ENCODE peak calls at places on chromosomes 5 and 9, in five cellular contexts. L, N, B, U and W are unnamed samples.

GRCh38 chr5:138282918-138283742 is 8.7 kb upstream of the GFRA3 start:
- DNase-seq in L (no peak), N (peak), B (peak), U (peak), W (peak)

GRCh38 chr5:179774442-179774841 is 19.3 kb upstream of the LTC4S start:
- DNase-seq in U (no peak), N (no peak), B (no peak), L (peak), W (no peak)

GRCh38 chr5:77844408-77845272 is 68.5 kb upstream of the TBCA start:
- DNase-seq in L (no peak), B (no peak), U (no peak), N (no peak), W (no peak)

GRCh38 chr9:26856413-26857032 is 36.1 kb downstream of the CAAP1 start:
- DNase-seq in U (peak), B (peak), N (peak), L (no peak), W (peak)

GRCh38 chr9:105877719-105878118 is 183.4 kb downstream of the TMEM38B start:
- DNase-seq in U (no peak), B (no peak), N (no peak), L (no peak), W (peak)

GRCh38 chr9:404229-404628 is 189.6 kb downstream of the DOCK8 start:
- DNase-seq in U (no peak), B (no peak), N (no peak), L (no peak), W (no peak)

GRCh38 chr5:68225188-68225910 is 9.8 kb downstream of the PIK3R1 start:
- DNase-seq in U (peak), B (no peak), L (peak), N (no peak), W (no peak)

GRCh38 chr9:126421567-126422428 is 95.2 kb downstream of the MVB12B start:
- DNase-seq in N (no peak), B (no peak), L (no peak), U (no peak), W (no peak)

GRCh38 chr9:129287595-129288305 is 109.7 kb upstream of the IER5L start:
- DNase-seq in U (no peak), L (no peak), B (no peak), N (no peak), W (no peak)

GRCh38 chr9:18268381-18268780 is 205.6 kb upstream of the ADAMTSL1 start:
- DNase-seq in U (no peak), N (no peak), L (no peak), B (no peak), W (no peak)

GRCh38 chr5:1521671-1522600 is 1.8 kb downstream of the LPCAT1 start:
- DNase-seq in N (peak), L (peak), U (peak), B (no peak), W (no peak)

GRCh38 chr5:95808013-95808685 is 14.4 kb downstream of the GLRX start:
- DNase-seq in U (no peak), N (no peak), L (no peak), B (no peak), W (peak)

GRCh38 chr5:41869150-41869738 is 981 bp downstream of the OXCT1 start:
- DNase-seq in N (peak), U (no peak), B (no peak), L (peak), W (peak)

GRCh38 chr5:155987261-155987810 is 339.6 kb upstream of the SGCD start:
- DNase-seq in N (no peak), L (no peak), U (no peak), B (no peak), W (no peak)

GRCh38 chr5:72505539-72505938 is 1.7 kb downstream of the ZNF366 start:
- DNase-seq in L (no peak), U (no peak), B (no peak), N (no peak), W (no peak)

GRCh38 chr9:78261403-78262001 is 25.6 kb downstream of the CEP78 start:
- DNase-seq in L (no peak), U (no peak), N (no peak), B (peak), W (peak)

GRCh38 chr5:132224721-132225120 is 2.9 kb downstream of the P4HA2 start:
- DNase-seq in U (no peak), N (no peak), L (no peak), B (no peak), W (no peak)

GRCh38 chr9:121889990-121890563 is 203.0 kb downstream of the TTLL11 start:
- DNase-seq in N (no peak), L (no peak), U (no peak), B (no peak), W (no peak)

GRCh38 chr5:41747291-41747690 is 122.9 kb downstream of the OXCT1 start:
- DNase-seq in U (no peak), N (no peak), L (no peak), B (no peak), W (no peak)

GRCh38 chr9:104068546-104068945 is 25.6 kb upstream of the SMC2 start:
- DNase-seq in N (no peak), L (no peak), U (no peak), B (no peak), W (no peak)

GRCh38 chr9:33163433-33164137 is 3.6 kb downstream of the B4GALT1 start:
- DNase-seq in U (no peak), L (no peak), B (no peak), N (no peak), W (no peak)

GRCh38 chr5:140710899-140711552 is 10.8 kb downstream of the ZMAT2 start:
- DNase-seq in L (peak), N (peak), B (peak), U (peak), W (peak)

GRCh38 chr9:109418827-109419226 is 79.3 kb downstream of the PTPN3 start:
- DNase-seq in B (no peak), N (peak), L (no peak), U (no peak), W (peak)

GRCh38 chr9:98879094-98879957 is 64.4 kb upstream of the COL15A1 start:
- DNase-seq in B (no peak), N (no peak), U (no peak), L (no peak), W (no peak)

GRCh38 chr9:99259231-99259918 is 37.3 kb downstream of the SEC61B start:
- DNase-seq in L (no peak), U (no peak), N (no peak), B (no peak), W (no peak)

GRCh38 chr9:11335011-11335410 is 722.2 kb upstream of the PTPRD start:
- DNase-seq in L (no peak), B (no peak), N (no peak), U (no peak), W (no peak)

GRCh38 chr5:67997148-67997547 is 218.4 kb upstream of the PIK3R1 start:
- DNase-seq in B (no peak), L (no peak), U (no peak), N (no peak), W (no peak)

GRCh38 chr9:116267021-116267420 is 113.4 kb downstream of the PAPPA start:
- DNase-seq in U (no peak), L (no peak), B (no peak), N (no peak), W (no peak)

GRCh38 chr9:9337129-9337528 is 1275.7 kb downstream of the PTPRD start:
- DNase-seq in U (no peak), N (no peak), L (no peak), B (no peak), W (no peak)

GRCh38 chr5:6201626-6202025 is 176.7 kb downstream of the MED10 start:
- DNase-seq in U (no peak), B (no peak), L (no peak), N (no peak), W (no peak)

GRCh38 chr5:14962604-14963003 is 91.0 kb upstream of the ANKH start:
- DNase-seq in L (no peak), U (no peak), N (no peak), B (no peak), W (no peak)

GRCh38 chr9:131270171-131271015 is 5.9 kb downstream of the FAM78A start:
- DNase-seq in U (no peak), N (peak), B (no peak), L (no peak), W (peak)

GRCh38 chr5:130158036-130158435 is 253.8 kb downstream of the CHSY3 start:
- DNase-seq in N (no peak), U (no peak), B (no peak), L (no peak), W (no peak)

GRCh38 chr5:120139039-120139438 is 325.1 kb upstream of the PRR16 start:
- DNase-seq in L (no peak), B (peak), N (no peak), U (peak), W (no peak)

GRCh38 chr5:75885321-75885720 is 168.1 kb upstream of the POC5 start:
- DNase-seq in L (no peak), B (no peak), N (no peak), U (no peak), W (no peak)

GRCh38 chr5:141734501-141735231 is 52.6 kb upstream of the ARAP3 start:
- DNase-seq in N (peak), B (peak), L (peak), U (peak), W (peak)

GRCh38 chr5:1564182-1564748 is 40.5 kb upstream of the LPCAT1 start:
- DNase-seq in L (no peak), U (no peak), N (no peak), B (no peak), W (no peak)

GRCh38 chr5:79853676-79854418 is 137.2 kb downstream of the MTX3 start:
- DNase-seq in U (no peak), N (no peak), L (no peak), B (no peak), W (no peak)
- TF ChIP-seq CTCF in U (peak), N (no peak), L (peak), B (no peak), W (no peak)

GRCh38 chr5:56585466-56585865 is 229.9 kb upstream of the MAP3K1 start:
- DNase-seq in U (no peak), B (no peak), N (no peak), L (no peak), W (no peak)

GRCh38 chr5:56588636-56589485 is 226.5 kb upstream of the MAP3K1 start:
- DNase-seq in B (no peak), L (no peak), N (no peak), U (no peak), W (peak)

GRCh38 chr5:56587381-56588124 is 227.8 kb upstream of the MAP3K1 start:
- DNase-seq in L (no peak), N (peak), B (no peak), U (no peak), W (no peak)

GRCh38 chr5:56588125-56588516 is 227.2 kb upstream of the MAP3K1 start:
- DNase-seq in U (no peak), L (no peak), B (no peak), N (no peak), W (no peak)

GRCh38 chr5:56585973-56586740 is 229.2 kb upstream of the MAP3K1 start:
- DNase-seq in B (no peak), N (no peak), L (no peak), U (no peak), W (no peak)
- H3K4me3 ChIP-seq in B (no peak), N (no peak), L (no peak), U (no peak), W (no peak)

DNA sequence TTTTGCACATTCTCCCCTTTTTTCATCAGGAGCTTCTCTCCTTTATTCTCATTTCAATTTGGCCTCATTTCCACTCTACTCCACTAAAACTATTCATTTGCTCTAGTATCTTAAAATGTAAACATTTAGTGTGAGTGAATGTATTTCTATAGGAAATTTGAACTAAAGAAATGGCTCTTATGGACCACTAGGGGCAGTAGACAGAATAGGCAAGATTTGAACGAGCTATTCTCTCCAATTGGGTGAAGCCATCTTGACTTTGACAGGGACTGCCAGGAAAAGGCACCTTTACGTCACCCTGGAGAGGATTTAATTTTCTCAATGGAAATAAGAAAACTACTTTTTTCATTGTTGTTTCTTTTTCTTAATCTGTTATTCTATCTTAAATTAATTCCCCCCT is 666.3 kb downstream of the DNAH5 start:
- DNase-seq in N (no peak), U (no peak), L (no peak), B (no peak), W (no peak)
- TF ChIP-seq CTCF in N (peak), U (no peak), L (peak), B (no peak), W (peak)

DNA sequence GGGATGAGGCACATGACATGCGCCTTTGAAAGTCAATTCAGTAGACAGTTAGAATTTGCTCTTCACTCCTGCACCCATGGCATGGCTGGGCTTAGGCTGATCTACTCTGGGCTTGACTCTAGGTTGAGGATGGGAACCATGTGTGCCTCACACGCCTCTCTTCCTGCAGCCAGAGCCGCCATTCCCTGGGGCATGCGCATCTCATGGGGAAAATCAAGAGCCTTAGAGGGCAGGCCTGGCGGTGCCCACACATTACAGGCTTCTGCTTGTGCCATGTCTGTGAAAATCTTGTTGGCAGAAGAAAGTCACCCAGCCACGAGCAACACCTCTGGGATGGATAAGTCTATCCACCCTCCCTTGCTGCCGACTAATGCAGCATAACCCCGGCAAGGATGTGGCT is 808.5 kb downstream of the CDH9 start:
- DNase-seq in L (no peak), B (no peak), U (no peak), N (no peak), W (no peak)
- H3K4me3 ChIP-seq in L (no peak), B (no peak), U (no peak), N (no peak), W (no peak)

DNA sequence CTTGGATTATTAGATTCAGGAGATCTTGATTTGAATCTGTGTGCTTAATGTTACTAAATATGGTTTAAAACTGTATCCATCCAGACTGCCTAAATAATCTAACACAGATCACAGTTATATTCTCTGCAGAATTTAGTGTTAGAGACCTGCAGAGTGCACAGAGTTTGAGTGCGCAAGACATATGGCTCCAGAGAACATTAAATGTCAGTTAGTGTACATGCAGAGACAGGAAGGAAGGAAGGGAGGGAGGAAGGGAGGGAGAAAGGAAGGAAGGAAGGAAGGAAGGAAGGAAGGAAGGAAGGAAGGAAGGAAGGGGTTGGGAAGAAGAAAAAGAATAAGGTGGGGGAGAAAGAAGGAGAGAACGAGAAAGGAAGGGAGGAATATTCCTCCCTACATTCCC is 210.0 kb upstream of the COX7C start:
- DNase-seq in B (no peak), N (no peak), L (no peak), U (no peak), W (no peak)
- TF ChIP-seq CTCF in B (no peak), N (no peak), L (no peak), U (no peak), W (no peak)

GRCh38 chr9:136361047-136361756 is 2.3 kb downstream of the DNLZ start:
- DNase-seq in N (no peak), L (no peak), B (no peak), U (no peak), W (no peak)
- H3K4me3 ChIP-seq in N (no peak), L (no peak), B (no peak), U (no peak), W (no peak)

DNA sequence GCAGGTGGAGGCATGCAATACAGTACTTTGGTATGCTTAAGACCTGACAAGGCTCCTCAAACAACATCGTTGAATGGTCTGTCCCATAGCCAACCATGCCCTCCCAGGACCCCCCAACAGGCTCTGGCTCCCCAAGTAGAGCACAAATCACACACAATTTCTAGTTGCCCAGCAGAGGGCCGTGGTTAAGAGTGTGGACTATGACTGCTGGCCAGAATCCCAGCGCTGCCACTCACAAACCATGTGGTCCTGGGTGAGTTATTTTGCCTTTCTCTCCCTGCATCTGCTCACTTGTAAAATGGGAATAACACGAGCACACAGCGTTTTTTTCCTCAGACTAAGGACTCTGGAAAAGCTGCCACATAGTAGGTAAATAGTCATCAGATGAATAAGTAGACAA is 6.5 kb downstream of the CKMT2 start:
- DNase-seq in B (no peak), L (no peak), N (no peak), U (no peak), W (no peak)
- TF ChIP-seq CTCF in B (no peak), L (no peak), N (no peak), U (peak), W (no peak)

GRCh38 chr5:63962345-63962744 is at the start of gene HTR1A:
- DNase-seq in U (no peak), L (no peak), N (no peak), B (no peak), W (no peak)

GRCh38 chr5:63961125-63961597 is 1.1 kb downstream of the HTR1A start:
- DNase-seq in U (no peak), B (no peak), N (no peak), L (no peak), W (no peak)

GRCh38 chr5:63963080-63963735 is 963 bp upstream of the HTR1A start:
- DNase-seq in B (peak), L (no peak), U (peak), N (peak), W (peak)

GRCh38 chr5:63960646-63961045 is 1.6 kb downstream of the HTR1A start:
- DNase-seq in N (no peak), L (no peak), U (no peak), B (no peak), W (no peak)

DNA sequence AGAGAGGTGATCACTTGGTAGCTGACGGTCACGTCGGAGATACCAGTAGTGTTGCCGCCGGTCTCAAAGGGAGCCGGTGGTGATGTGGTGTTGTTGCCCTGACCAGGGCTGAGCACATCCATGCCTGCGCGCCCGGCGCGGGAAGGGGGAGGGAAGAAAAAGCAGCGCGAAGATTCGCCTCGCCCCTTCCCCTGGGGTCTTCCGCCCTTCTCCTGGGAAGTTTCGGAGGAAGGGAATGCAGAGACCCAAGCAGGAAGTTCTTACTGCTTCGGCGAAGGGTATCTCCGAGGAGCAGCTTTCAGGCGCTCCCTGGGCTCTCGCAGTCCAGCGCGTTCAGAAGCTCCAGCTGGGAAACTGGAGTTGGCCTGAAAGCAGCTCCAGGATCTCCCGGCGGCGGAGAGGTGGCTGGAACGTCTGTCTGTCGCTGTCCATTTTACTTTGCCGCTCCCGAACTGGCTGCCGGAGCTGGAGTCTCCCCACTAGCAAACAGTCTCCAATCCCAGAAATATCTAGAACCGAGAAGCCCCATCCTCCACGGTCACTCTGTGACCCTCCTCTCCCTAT is 565 bp downstream of the HTR1A start:
- DNase-seq in B (no peak), L (no peak), N (no peak), U (no peak), W (no peak)
- H3K4me3 ChIP-seq in B (no peak), L (no peak), N (no peak), U (no peak), W (no peak)